ENCODE peak calls at places on chromosomes 12 and 14, in five cellular contexts. One of them, this sample, is unnamed.

GRCh38 chr14:36339817-36340216 is 19.4 kb upstream of the MBIP start:
- DNase-seq in kidney: no peak
- DNase-seq in cardiac muscle cell: no peak
- DNase-seq in mesendoderm: no peak
- DNase-seq in fibroblast of pulmonary artery: no peak
- DNase-seq in this sample: no peak

GRCh38 chr12:3964404-3964803 is 91.2 kb upstream of the PARP11 start:
- DNase-seq in mesendoderm: peak
- DNase-seq in cardiac muscle cell: peak
- DNase-seq in kidney: no peak
- DNase-seq in fibroblast of pulmonary artery: no peak
- DNase-seq in this sample: peak

GRCh38 chr12:17134315-17134714 is 528.4 kb upstream of the LMO3 start:
- DNase-seq in fibroblast of pulmonary artery: no peak
- DNase-seq in cardiac muscle cell: no peak
- DNase-seq in kidney: no peak
- DNase-seq in mesendoderm: no peak
- DNase-seq in this sample: no peak

GRCh38 chr12:40655451-40655850 is 36.8 kb upstream of the CNTN1 start:
- DNase-seq in mesendoderm: no peak
- DNase-seq in cardiac muscle cell: no peak
- DNase-seq in fibroblast of pulmonary artery: no peak
- DNase-seq in kidney: no peak
- DNase-seq in this sample: peak

GRCh38 chr14:49975799-49976198 is 82.9 kb downstream of the ARF6 start:
- DNase-seq in mesendoderm: no peak
- DNase-seq in cardiac muscle cell: no peak
- DNase-seq in kidney: no peak
- DNase-seq in fibroblast of pulmonary artery: no peak
- DNase-seq in this sample: no peak

GRCh38 chr12:58087428-58088117 is 146.2 kb downstream of the ATP23 start:
- DNase-seq in fibroblast of pulmonary artery: no peak
- DNase-seq in cardiac muscle cell: no peak
- DNase-seq in kidney: no peak
- DNase-seq in mesendoderm: peak
- DNase-seq in this sample: no peak

GRCh38 chr12:101552277-101552676 is 42.5 kb upstream of the MYBPC1 start:
- DNase-seq in fibroblast of pulmonary artery: peak
- DNase-seq in cardiac muscle cell: no peak
- DNase-seq in kidney: no peak
- DNase-seq in mesendoderm: peak
- DNase-seq in this sample: peak

GRCh38 chr12:72723732-72724131 is 451.6 kb downstream of the TRHDE start:
- DNase-seq in mesendoderm: peak
- DNase-seq in kidney: no peak
- DNase-seq in fibroblast of pulmonary artery: no peak
- DNase-seq in cardiac muscle cell: no peak
- DNase-seq in this sample: no peak

GRCh38 chr12:2118481-2119255 is 65.9 kb downstream of the CACNA1C start:
- DNase-seq in cardiac muscle cell: no peak
- DNase-seq in kidney: no peak
- DNase-seq in mesendoderm: no peak
- DNase-seq in fibroblast of pulmonary artery: no peak
- DNase-seq in this sample: no peak

GRCh38 chr14:103230021-103230420 is 104.0 kb upstream of the EIF5 start:
- DNase-seq in kidney: no peak
- DNase-seq in mesendoderm: no peak
- DNase-seq in cardiac muscle cell: no peak
- DNase-seq in fibroblast of pulmonary artery: no peak
- DNase-seq in this sample: no peak

GRCh38 chr12:31011746-31012567 is 61.7 kb upstream of the DDX11 start:
- DNase-seq in fibroblast of pulmonary artery: no peak
- DNase-seq in cardiac muscle cell: no peak
- DNase-seq in kidney: peak
- DNase-seq in mesendoderm: no peak
- DNase-seq in this sample: no peak

GRCh38 chr12:111454311-111454710 is 48.6 kb downstream of the SH2B3 start:
- DNase-seq in cardiac muscle cell: no peak
- DNase-seq in fibroblast of pulmonary artery: no peak
- DNase-seq in kidney: no peak
- DNase-seq in mesendoderm: no peak
- DNase-seq in this sample: no peak

GRCh38 chr12:108542320-108542719 is 18.7 kb downstream of the SART3 start:
- DNase-seq in cardiac muscle cell: no peak
- DNase-seq in fibroblast of pulmonary artery: no peak
- DNase-seq in kidney: no peak
- DNase-seq in mesendoderm: no peak
- DNase-seq in this sample: no peak

GRCh38 chr14:76977793-76978730 is 50.4 kb downstream of the IRF2BPL start:
- DNase-seq in mesendoderm: no peak
- DNase-seq in fibroblast of pulmonary artery: peak
- DNase-seq in cardiac muscle cell: no peak
- DNase-seq in kidney: peak
- DNase-seq in this sample: peak

GRCh38 chr12:80837342-80837978 is 100.3 kb downstream of the LIN7A start:
- DNase-seq in cardiac muscle cell: peak
- DNase-seq in mesendoderm: peak
- DNase-seq in kidney: no peak
- DNase-seq in fibroblast of pulmonary artery: peak
- DNase-seq in this sample: peak

GRCh38 chr14:24284501-24285035 is 13.2 kb upstream of the RABGGTA start:
- DNase-seq in kidney: no peak
- DNase-seq in fibroblast of pulmonary artery: no peak
- DNase-seq in mesendoderm: no peak
- DNase-seq in cardiac muscle cell: no peak
- DNase-seq in this sample: no peak

GRCh38 chr12:14256555-14257169 is 108.8 kb upstream of the ATF7IP start:
- DNase-seq in cardiac muscle cell: peak
- DNase-seq in kidney: peak
- DNase-seq in mesendoderm: peak
- DNase-seq in fibroblast of pulmonary artery: peak
- DNase-seq in this sample: peak

GRCh38 chr14:100894416-100894815 is 9.1 kb downstream of the RTL1 start:
- DNase-seq in kidney: no peak
- DNase-seq in fibroblast of pulmonary artery: no peak
- DNase-seq in cardiac muscle cell: no peak
- DNase-seq in mesendoderm: no peak
- DNase-seq in this sample: no peak

GRCh38 chr12:76757694-76758093 is 6.2 kb upstream of the ZDHHC17 start:
- DNase-seq in mesendoderm: no peak
- DNase-seq in fibroblast of pulmonary artery: no peak
- DNase-seq in cardiac muscle cell: no peak
- DNase-seq in kidney: no peak
- DNase-seq in this sample: peak

GRCh38 chr14:50944647-50945413 is 547 bp upstream of the PYGL start:
- DNase-seq in kidney: peak
- DNase-seq in mesendoderm: no peak
- DNase-seq in fibroblast of pulmonary artery: peak
- DNase-seq in cardiac muscle cell: no peak
- DNase-seq in this sample: peak

GRCh38 chr12:81598205-81598604 is 160.9 kb downstream of the PPFIA2 start:
- DNase-seq in kidney: no peak
- DNase-seq in mesendoderm: no peak
- DNase-seq in fibroblast of pulmonary artery: no peak
- DNase-seq in cardiac muscle cell: peak
- DNase-seq in this sample: no peak

GRCh38 chr14:49303952-49304516 is 282.1 kb downstream of the RPS29 start:
- DNase-seq in fibroblast of pulmonary artery: peak
- DNase-seq in cardiac muscle cell: peak
- DNase-seq in kidney: no peak
- DNase-seq in mesendoderm: peak
- DNase-seq in this sample: peak

GRCh38 chr12:52168019-52168717 is 23.6 kb downstream of the KRT80 start:
- DNase-seq in mesendoderm: no peak
- DNase-seq in cardiac muscle cell: peak
- DNase-seq in fibroblast of pulmonary artery: no peak
- DNase-seq in kidney: no peak
- DNase-seq in this sample: peak

GRCh38 chr12:107027304-107028053 is 40.5 kb upstream of the MTERF2 start:
- DNase-seq in cardiac muscle cell: no peak
- DNase-seq in mesendoderm: peak
- DNase-seq in kidney: no peak
- DNase-seq in fibroblast of pulmonary artery: peak
- DNase-seq in this sample: peak

GRCh38 chr12:46370792-46371717 is 1.5 kb downstream of the SLC38A2 start:
- DNase-seq in kidney: peak
- DNase-seq in fibroblast of pulmonary artery: peak
- DNase-seq in cardiac muscle cell: peak
- DNase-seq in mesendoderm: peak
- DNase-seq in this sample: peak

GRCh38 chr14:68978550-68978911 is 571 bp downstream of the ACTN1 start:
- DNase-seq in kidney: peak
- DNase-seq in mesendoderm: peak
- DNase-seq in fibroblast of pulmonary artery: no peak
- DNase-seq in cardiac muscle cell: peak
- DNase-seq in this sample: no peak

GRCh38 chr14:81673930-81674329 is 140.3 kb upstream of the SEL1L start:
- DNase-seq in fibroblast of pulmonary artery: no peak
- DNase-seq in mesendoderm: no peak
- DNase-seq in kidney: no peak
- DNase-seq in cardiac muscle cell: peak
- DNase-seq in this sample: no peak

GRCh38 chr12:101746661-101747060 is 7.4 kb upstream of the SYCP3 start:
- DNase-seq in cardiac muscle cell: no peak
- DNase-seq in mesendoderm: no peak
- DNase-seq in fibroblast of pulmonary artery: peak
- DNase-seq in kidney: no peak
- DNase-seq in this sample: no peak

GRCh38 chr12:56631790-56632700 is 1.9 kb upstream of the BAZ2A start:
- DNase-seq in mesendoderm: peak
- DNase-seq in kidney: peak
- DNase-seq in fibroblast of pulmonary artery: peak
- DNase-seq in cardiac muscle cell: peak
- DNase-seq in this sample: peak

GRCh38 chr12:29709641-29710040 is 74.1 kb downstream of the TMTC1 start:
- DNase-seq in kidney: no peak
- DNase-seq in cardiac muscle cell: no peak
- DNase-seq in fibroblast of pulmonary artery: no peak
- DNase-seq in mesendoderm: no peak
- DNase-seq in this sample: no peak
- H3K4me3 ChIP-seq in kidney: no peak
- H3K4me3 ChIP-seq in cardiac muscle cell: no peak
- H3K4me3 ChIP-seq in fibroblast of pulmonary artery: no peak
- H3K4me3 ChIP-seq in mesendoderm: no peak
- H3K4me3 ChIP-seq in this sample: no peak

DNA sequence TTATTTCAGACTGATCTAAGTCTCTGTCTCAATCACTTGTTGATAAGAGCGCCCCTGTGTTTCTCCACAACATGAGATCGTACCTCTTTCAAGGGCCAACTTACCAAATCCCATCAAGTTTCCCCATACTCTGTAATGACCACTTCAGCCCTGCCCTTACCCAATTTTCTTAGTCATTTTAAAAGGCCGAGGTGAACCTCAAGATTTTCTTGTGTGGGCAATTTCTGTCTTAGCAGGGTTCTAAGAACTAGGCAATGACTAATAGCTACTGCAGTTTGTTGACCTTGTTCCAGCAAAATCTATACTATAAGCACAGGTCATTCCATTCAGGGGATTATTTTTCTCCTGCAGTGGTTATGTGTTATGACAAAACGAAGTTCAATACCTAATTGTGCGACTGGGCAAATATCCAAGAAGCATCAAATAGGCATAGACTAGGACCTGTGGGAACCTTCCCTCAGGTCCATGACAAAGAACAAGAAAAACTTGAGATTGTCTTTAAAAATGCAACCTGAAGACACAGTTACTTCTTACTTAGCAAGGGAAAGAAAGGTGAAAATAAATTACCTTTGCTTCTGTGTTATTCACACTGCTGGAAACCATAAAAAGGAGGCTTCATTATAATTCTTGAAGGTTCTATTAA is 359.9 kb downstream of the PCNX1 start:
- DNase-seq in mesendoderm: no peak
- DNase-seq in fibroblast of pulmonary artery: peak
- DNase-seq in kidney: no peak
- DNase-seq in cardiac muscle cell: no peak
- DNase-seq in this sample: peak
- H3K4me3 ChIP-seq in mesendoderm: no peak
- H3K4me3 ChIP-seq in fibroblast of pulmonary artery: peak
- H3K4me3 ChIP-seq in kidney: peak
- H3K4me3 ChIP-seq in cardiac muscle cell: no peak
- H3K4me3 ChIP-seq in this sample: no peak

DNA sequence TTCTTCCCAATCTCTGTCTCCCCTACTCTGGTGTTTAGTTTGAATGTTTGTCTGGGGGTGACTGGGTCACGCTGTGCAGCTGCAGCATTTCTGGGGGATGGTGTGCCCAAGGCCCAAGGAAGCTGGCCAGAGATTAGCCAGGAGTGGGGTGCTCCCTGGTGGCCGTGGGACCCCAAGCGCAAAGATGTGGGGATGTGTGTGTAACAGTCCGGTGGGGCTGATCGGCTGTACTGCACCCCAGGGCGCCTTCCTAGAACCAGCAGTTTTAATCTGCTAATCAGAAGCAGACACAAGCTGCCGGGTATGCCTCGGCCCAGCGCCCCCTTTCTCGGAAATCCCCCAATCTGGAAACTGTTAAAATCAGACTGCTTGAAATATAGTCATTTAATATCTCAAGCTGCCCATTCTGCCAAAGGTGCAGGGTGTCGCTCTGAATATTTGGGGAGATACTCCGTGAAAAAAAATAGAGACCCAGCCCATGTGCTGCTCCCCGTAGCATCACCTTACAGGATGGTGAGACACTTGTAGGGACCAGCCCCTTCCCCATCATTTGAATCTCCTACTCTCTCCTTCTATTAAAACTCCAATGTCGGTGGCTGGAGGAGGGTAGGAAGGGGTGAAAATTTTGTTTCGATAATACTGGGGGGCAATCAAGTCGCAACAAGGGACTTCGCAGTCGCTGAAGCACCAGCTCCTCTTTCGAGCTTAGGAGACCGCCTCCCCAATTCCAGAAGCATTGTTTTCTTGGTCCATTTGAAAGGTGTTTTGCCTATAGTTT is 4.3 kb downstream of the HOXC9 start:
- DNase-seq in mesendoderm: no peak
- DNase-seq in kidney: peak
- DNase-seq in cardiac muscle cell: no peak
- DNase-seq in fibroblast of pulmonary artery: no peak
- DNase-seq in this sample: peak
- H3K4me3 ChIP-seq in mesendoderm: no peak
- H3K4me3 ChIP-seq in kidney: no peak
- H3K4me3 ChIP-seq in cardiac muscle cell: no peak
- H3K4me3 ChIP-seq in fibroblast of pulmonary artery: no peak
- H3K4me3 ChIP-seq in this sample: peak

DNA sequence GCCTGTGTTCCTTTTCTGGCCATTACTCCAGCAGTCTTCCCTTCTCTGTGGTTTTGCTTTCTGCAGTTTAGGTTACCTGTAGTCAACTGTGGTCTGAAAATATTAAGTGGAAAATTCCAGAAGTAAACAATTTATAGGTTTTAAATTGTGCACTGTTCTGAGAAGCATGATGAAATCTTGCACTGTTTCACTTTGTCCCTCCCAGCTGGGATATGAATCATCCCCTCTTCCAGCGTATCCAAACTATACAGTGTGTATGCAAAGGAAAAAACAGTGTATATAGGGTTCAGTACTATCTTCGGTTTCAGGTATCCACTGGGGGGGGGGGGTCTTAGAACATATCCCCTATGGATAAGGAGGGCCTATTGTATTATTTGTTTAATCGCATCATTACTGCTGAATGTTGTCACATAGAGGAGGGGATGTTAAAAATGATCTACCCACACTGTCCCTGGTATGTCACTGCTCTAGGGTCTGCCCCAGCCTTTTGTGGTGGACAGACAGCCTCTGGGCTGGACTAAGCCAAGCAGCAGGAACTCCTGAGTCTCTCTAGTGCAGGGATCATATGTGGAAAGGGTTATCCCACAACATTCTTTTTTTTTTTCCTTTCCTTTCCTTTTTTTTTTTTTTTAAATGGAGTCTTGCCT is 109.1 kb upstream of the MAX start:
- DNase-seq in kidney: no peak
- DNase-seq in mesendoderm: no peak
- DNase-seq in fibroblast of pulmonary artery: peak
- DNase-seq in cardiac muscle cell: no peak
- DNase-seq in this sample: peak
- H3K4me3 ChIP-seq in kidney: no peak
- H3K4me3 ChIP-seq in mesendoderm: no peak
- H3K4me3 ChIP-seq in fibroblast of pulmonary artery: no peak
- H3K4me3 ChIP-seq in cardiac muscle cell: no peak
- H3K4me3 ChIP-seq in this sample: no peak